ENCODE peak calls at places on chromosomes 11 and 22, in six cellular contexts. E, Q, B, X, F and O are unnamed samples.

GRCh38 chr11:13479688-13480087 is 16.1 kb downstream of the PTH start:
- DNase-seq in E (no peak), X (no peak), B (no peak), Q (no peak), F (no peak), O (no peak)

GRCh38 chr11:127789887-127790286 is 789.3 kb upstream of the KIRREL3 start:
- DNase-seq in B (no peak), X (no peak), E (no peak), F (no peak), Q (no peak), O (no peak)

GRCh38 chr22:50483977-50484853 is 2.4 kb upstream of the MIOX start:
- DNase-seq in X (no peak), Q (no peak), F (no peak), E (no peak), B (peak; percentile 78), O (no peak)

GRCh38 chr22:44738347-44738715 is 14.0 kb upstream of the ARHGAP8 start:
- DNase-seq in X (no peak), B (peak; percentile 75), F (no peak), Q (no peak), E (no peak), O (no peak)

GRCh38 chr11:64613648-64614047 is 22.6 kb downstream of the SLC22A12 start:
- DNase-seq in Q (no peak), F (no peak), E (no peak), X (no peak), B (no peak), O (no peak)

GRCh38 chr11:97454988-97455387 is 1065.2 kb downstream of the JRKL start:
- DNase-seq in Q (no peak), B (no peak), F (no peak), X (no peak), E (peak; percentile 2), O (peak; percentile 88)

GRCh38 chr11:74134661-74135515 is 35.9 kb downstream of the C2CD3 start:
- DNase-seq in B (no peak), E (peak; percentile 45), Q (no peak), X (no peak), F (peak; percentile 44), O (no peak)

GRCh38 chr11:26958005-26958404 is 35.9 kb upstream of the FIBIN start:
- DNase-seq in B (no peak), X (no peak), Q (no peak), E (no peak), F (no peak), O (no peak)

GRCh38 chr11:35247428-35247827 is 108.5 kb downstream of the CD44 start:
- DNase-seq in X (no peak), Q (peak; percentile 34), E (no peak), B (peak; percentile 56), F (no peak), O (no peak)

GRCh38 chr22:19717691-19718254 is 3.5 kb downstream of the SEPTIN5 start:
- DNase-seq in X (peak; percentile 60), E (peak; percentile 21), F (no peak), Q (peak; percentile 60), B (peak; percentile 78), O (peak; percentile 63)

GRCh38 chr11:27860811-27861210 is 160.6 kb upstream of the BDNF start:
- DNase-seq in Q (no peak), F (no peak), B (no peak), E (no peak), X (no peak), O (no peak)

GRCh38 chr22:44382461-44383038 is 69.8 kb upstream of the SHISAL1 start:
- DNase-seq in X (no peak), F (no peak), Q (no peak), B (peak; percentile 31), E (no peak), O (no peak)

GRCh38 chr11:6390718-6391547 is 659 bp downstream of the SMPD1 start:
- DNase-seq in X (no peak), F (no peak), Q (no peak), E (no peak), B (no peak), O (no peak)

GRCh38 chr22:30217698-30218565 is 28.6 kb downstream of the LIF start:
- DNase-seq in F (no peak), Q (no peak), E (no peak), B (peak; percentile 46), X (peak; percentile 53), O (no peak)

GRCh38 chr11:130979386-130979972 is 63.2 kb upstream of the SNX19 start:
- DNase-seq in Q (no peak), F (no peak), E (peak; percentile 13), B (no peak), X (peak; percentile 42), O (peak; percentile 61)

GRCh38 chr11:102179366-102179765 is 69.1 kb downstream of the YAP1 start:
- DNase-seq in B (no peak), F (no peak), E (no peak), Q (peak; percentile 29), X (no peak), O (no peak)

GRCh38 chr11:65883786-65884715 is 4.2 kb downstream of the FIBP start:
- DNase-seq in E (no peak), Q (no peak), F (no peak), B (no peak), X (no peak), O (no peak)

GRCh38 chr11:110076388-110076965 is 16.7 kb upstream of the ZC3H12C start:
- DNase-seq in F (no peak), B (peak; percentile 53), Q (no peak), X (peak; percentile 32), E (no peak), O (no peak)

GRCh38 chr11:35242843-35243242 is 103.9 kb downstream of the CD44 start:
- DNase-seq in X (no peak), B (no peak), E (no peak), Q (no peak), F (no peak), O (no peak)

GRCh38 chr11:106415510-106415909 is 338.0 kb downstream of the AASDHPPT start:
- DNase-seq in E (no peak), X (no peak), Q (no peak), F (no peak), B (no peak), O (no peak)

GRCh38 chr22:48921411-48921903 is 906.2 kb downstream of the BRD1 start:
- DNase-seq in B (no peak), Q (no peak), X (no peak), F (no peak), E (no peak), O (no peak)

GRCh38 chr11:119486016-119486415 is 63.0 kb upstream of the THY1 start:
- DNase-seq in E (no peak), F (no peak), X (no peak), B (no peak), Q (no peak), O (no peak)

GRCh38 chr11:112298535-112298934 is 37.9 kb upstream of the PLET1 start:
- DNase-seq in F (no peak), E (no peak), B (no peak), Q (peak; percentile 27), X (no peak), O (no peak)

GRCh38 chr22:20054485-20054884 is 25.6 kb upstream of the DGCR8 start:
- DNase-seq in F (no peak), X (no peak), B (no peak), Q (no peak), E (no peak), O (no peak)

GRCh38 chr11:26715133-26715532 is 6.7 kb downstream of the SLC5A12 start:
- DNase-seq in F (no peak), B (no peak), X (no peak), E (no peak), Q (no peak), O (no peak)

GRCh38 chr11:123187670-123188507 is 7.2 kb downstream of the CLMP start:
- DNase-seq in F (no peak), Q (no peak), X (no peak), E (peak; percentile 57), B (no peak), O (peak; percentile 54)
- H3K4me3 ChIP-seq in F (no peak overlapping the region), Q (no peak overlapping the region), X (peak overlapping the region; percentile 37), E (peak overlapping the region; percentile 53), B (no peak overlapping the region), O (peak overlapping the region; percentile 26)

GRCh38 chr11:47437746-47438418 is 11.1 kb downstream of the RAPSN start:
- DNase-seq in F (no peak), E (no peak), X (peak; percentile 26), Q (peak; percentile 68), B (no peak), O (no peak)
- TF ChIP-seq CTCF in F (no peak), E (no peak), X (no peak), Q (no peak), B (no peak), O (no peak)

GRCh38 chr22:36771376-36772063 is 4.4 kb downstream of the IFT27 start:
- DNase-seq in E (no peak), Q (no peak), X (no peak), B (no peak), F (no peak), O (no peak)
- H3K4me3 ChIP-seq in E (no peak overlapping the region), Q (no peak overlapping the region), X (no peak overlapping the region), B (no peak overlapping the region), F (no peak overlapping the region), O (no peak overlapping the region)

GRCh38 chr11:117817213-117818035 is 7.1 kb downstream of the FXYD2 start:
- DNase-seq in F (peak; percentile 63), B (peak; percentile 81), X (peak; percentile 56), Q (peak; percentile 62), E (peak; percentile 45), O (peak; percentile 84)

GRCh38 chr11:117820071-117820470 is 4.5 kb downstream of the FXYD2 start:
- DNase-seq in B (peak; percentile 77), E (no peak), F (no peak), Q (no peak), X (no peak), O (no peak)

GRCh38 chr11:117818036-117818858 is 6.3 kb downstream of the FXYD2 start:
- DNase-seq in Q (no peak), X (no peak), F (no peak), B (peak; percentile 34), E (peak; percentile 29), O (peak; percentile 53)

GRCh38 chr11:117820516-117820915 is 4.0 kb downstream of the FXYD2 start:
- DNase-seq in Q (no peak), B (no peak), E (no peak), F (no peak), X (no peak), O (no peak)

GRCh38 chr11:117819096-117820040 is 5.2 kb downstream of the FXYD2 start:
- DNase-seq in Q (no peak), F (peak; percentile 70), B (peak; percentile 71), E (peak; percentile 32), X (peak; percentile 23), O (peak; percentile 85)
- TF ChIP-seq CTCF in Q (peak; percentile 25), F (no peak), B (peak; percentile 29), E (peak; percentile 66), X (peak; percentile 51), O (peak; percentile 97)

DNA sequence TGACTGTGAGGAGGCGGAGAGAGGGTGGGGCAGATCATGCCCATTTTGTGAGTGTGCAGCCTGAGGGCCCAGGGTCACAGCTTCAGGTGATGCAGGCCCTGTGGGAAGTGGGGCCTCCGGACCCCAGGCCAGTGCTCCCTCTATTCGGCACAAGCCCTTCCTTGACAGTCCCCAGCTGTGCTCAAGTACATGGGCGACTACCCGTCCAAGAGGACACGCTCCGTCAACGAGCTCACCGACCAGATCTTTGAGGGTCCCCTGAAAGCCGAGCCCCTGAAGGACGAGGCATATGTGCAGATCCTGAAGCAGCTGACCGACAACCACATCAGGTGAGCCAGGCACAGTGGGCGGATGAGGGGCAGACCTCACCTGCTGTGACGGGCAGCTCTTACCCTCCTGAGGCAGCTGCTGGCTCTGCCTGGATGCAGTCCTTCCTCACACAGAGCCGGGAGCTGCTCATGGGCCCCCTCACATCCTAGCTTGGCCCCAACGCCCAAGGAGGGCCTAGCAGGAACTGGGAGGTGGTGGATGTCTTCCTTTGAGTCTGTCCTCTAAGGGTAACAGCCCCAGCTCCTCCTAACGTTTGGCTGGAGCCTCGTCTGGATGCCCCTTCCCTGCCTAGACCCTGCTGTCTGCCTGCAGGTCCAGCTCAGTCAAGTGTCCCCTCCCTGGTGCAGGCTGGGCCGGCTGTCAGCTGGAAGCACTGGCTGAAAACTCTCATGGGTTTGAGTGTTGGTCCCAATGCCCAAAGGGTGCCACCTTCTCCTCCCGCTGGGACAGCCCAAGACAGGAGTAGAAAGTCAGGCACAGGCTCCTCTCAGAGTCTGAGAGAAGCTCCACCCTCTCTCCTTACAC is 76.1 kb downstream of the MYO7A start:
- DNase-seq in F (no peak), E (no peak), X (no peak), B (no peak), Q (no peak), O (no peak)
- H3K4me3 ChIP-seq in F (no peak overlapping the region), E (no peak overlapping the region), X (no peak overlapping the region), B (no peak overlapping the region), Q (no peak overlapping the region), O (no peak overlapping the region)